ENCODE peak calls at places on chromosomes 11 and 22, in eight cellular contexts. One of them, this sample, is unnamed.

GRCh38 chr11:56509439-56509838 is 18.3 kb upstream of the OR5M8 start:
- DNase-seq in WERI-Rb-1: no peak
- DNase-seq in IMR-90: no peak
- DNase-seq in lower lobe of right lung: no peak
- DNase-seq in GM23248: no peak
- DNase-seq in AG09309: no peak
- DNase-seq in prostate gland: no peak
- DNase-seq in lower leg skin: no peak
- DNase-seq in this sample: no peak

GRCh38 chr11:44889266-44889665 is 61.4 kb downstream of the TP53I11 start:
- DNase-seq in lower leg skin: no peak
- DNase-seq in GM23248: peak; percentile 71
- DNase-seq in prostate gland: no peak
- DNase-seq in AG09309: no peak
- DNase-seq in WERI-Rb-1: no peak
- DNase-seq in IMR-90: peak; percentile 23
- DNase-seq in lower lobe of right lung: no peak
- DNase-seq in this sample: no peak

GRCh38 chr11:134942633-134943032 is 530.6 kb upstream of the B3GAT1 start:
- DNase-seq in IMR-90: no peak
- DNase-seq in GM23248: no peak
- DNase-seq in WERI-Rb-1: no peak
- DNase-seq in lower lobe of right lung: no peak
- DNase-seq in lower leg skin: no peak
- DNase-seq in prostate gland: no peak
- DNase-seq in AG09309: no peak
- DNase-seq in this sample: peak; percentile 62

GRCh38 chr22:43476341-43476740 is 64.5 kb downstream of the MPPED1 start:
- DNase-seq in prostate gland: no peak
- DNase-seq in lower lobe of right lung: no peak
- DNase-seq in WERI-Rb-1: peak; percentile 44
- DNase-seq in AG09309: no peak
- DNase-seq in GM23248: no peak
- DNase-seq in lower leg skin: no peak
- DNase-seq in IMR-90: no peak
- DNase-seq in this sample: no peak

GRCh38 chr22:24994070-24994763 is 41.7 kb downstream of the KIAA1671 start:
- DNase-seq in IMR-90: no peak
- DNase-seq in AG09309: no peak
- DNase-seq in WERI-Rb-1: peak; percentile 75
- DNase-seq in GM23248: peak; percentile 88
- DNase-seq in prostate gland: no peak
- DNase-seq in lower leg skin: no peak
- DNase-seq in lower lobe of right lung: no peak
- DNase-seq in this sample: peak; percentile 68

GRCh38 chr11:69982675-69983570 is 95.2 kb upstream of the ANO1 start:
- DNase-seq in prostate gland: no peak
- DNase-seq in GM23248: no peak
- DNase-seq in IMR-90: no peak
- DNase-seq in lower lobe of right lung: no peak
- DNase-seq in lower leg skin: no peak
- DNase-seq in WERI-Rb-1: no peak
- DNase-seq in AG09309: no peak
- DNase-seq in this sample: no peak

GRCh38 chr11:45661417-45662055 is 3.9 kb downstream of the CHST1 start:
- DNase-seq in GM23248: no peak
- DNase-seq in lower lobe of right lung: no peak
- DNase-seq in WERI-Rb-1: no peak
- DNase-seq in lower leg skin: no peak
- DNase-seq in AG09309: no peak
- DNase-seq in prostate gland: no peak
- DNase-seq in IMR-90: no peak
- DNase-seq in this sample: no peak

GRCh38 chr11:20610825-20611224 is 11.4 kb downstream of the SLC6A5 start:
- DNase-seq in GM23248: no peak
- DNase-seq in prostate gland: no peak
- DNase-seq in AG09309: no peak
- DNase-seq in lower leg skin: no peak
- DNase-seq in lower lobe of right lung: no peak
- DNase-seq in WERI-Rb-1: no peak
- DNase-seq in IMR-90: no peak
- DNase-seq in this sample: no peak

GRCh38 chr11:125483592-125483991 is 12.5 kb downstream of the FEZ1 start:
- DNase-seq in lower lobe of right lung: no peak
- DNase-seq in IMR-90: no peak
- DNase-seq in lower leg skin: no peak
- DNase-seq in GM23248: no peak
- DNase-seq in AG09309: no peak
- DNase-seq in WERI-Rb-1: peak; percentile 40
- DNase-seq in prostate gland: no peak
- DNase-seq in this sample: no peak

GRCh38 chr11:74248469-74248868 is 63.0 kb downstream of the P4HA3 start:
- DNase-seq in AG09309: no peak
- DNase-seq in lower leg skin: no peak
- DNase-seq in IMR-90: no peak
- DNase-seq in GM23248: no peak
- DNase-seq in lower lobe of right lung: no peak
- DNase-seq in prostate gland: no peak
- DNase-seq in WERI-Rb-1: no peak
- DNase-seq in this sample: no peak

GRCh38 chr22:29224121-29224858 is 18.6 kb downstream of the EMID1 start:
- DNase-seq in AG09309: no peak
- DNase-seq in lower lobe of right lung: no peak
- DNase-seq in IMR-90: no peak
- DNase-seq in GM23248: no peak
- DNase-seq in lower leg skin: no peak
- DNase-seq in WERI-Rb-1: no peak
- DNase-seq in prostate gland: no peak
- DNase-seq in this sample: peak; percentile 6

GRCh38 chr11:57217053-57217452 is 20.0 kb downstream of the APLNR start:
- DNase-seq in AG09309: no peak
- DNase-seq in GM23248: no peak
- DNase-seq in lower lobe of right lung: no peak
- DNase-seq in WERI-Rb-1: no peak
- DNase-seq in prostate gland: no peak
- DNase-seq in lower leg skin: no peak
- DNase-seq in IMR-90: no peak
- DNase-seq in this sample: no peak

GRCh38 chr11:79155237-79155636 is 285.6 kb downstream of the TENM4 start:
- DNase-seq in lower lobe of right lung: no peak
- DNase-seq in AG09309: no peak
- DNase-seq in prostate gland: no peak
- DNase-seq in GM23248: no peak
- DNase-seq in IMR-90: no peak
- DNase-seq in lower leg skin: no peak
- DNase-seq in WERI-Rb-1: no peak
- DNase-seq in this sample: no peak

GRCh38 chr11:79157738-79158137 is 283.1 kb downstream of the TENM4 start:
- DNase-seq in lower leg skin: no peak
- DNase-seq in lower lobe of right lung: no peak
- DNase-seq in AG09309: no peak
- DNase-seq in IMR-90: no peak
- DNase-seq in WERI-Rb-1: no peak
- DNase-seq in GM23248: no peak
- DNase-seq in prostate gland: no peak
- DNase-seq in this sample: no peak

GRCh38 chr11:79159657-79160450 is 281.0 kb downstream of the TENM4 start:
- DNase-seq in prostate gland: no peak
- DNase-seq in lower leg skin: no peak
- DNase-seq in lower lobe of right lung: no peak
- DNase-seq in GM23248: no peak
- DNase-seq in WERI-Rb-1: no peak
- DNase-seq in AG09309: no peak
- DNase-seq in IMR-90: no peak
- DNase-seq in this sample: no peak

GRCh38 chr11:79152511-79152910 is 288.3 kb downstream of the TENM4 start:
- DNase-seq in IMR-90: no peak
- DNase-seq in AG09309: no peak
- DNase-seq in lower lobe of right lung: no peak
- DNase-seq in lower leg skin: no peak
- DNase-seq in prostate gland: no peak
- DNase-seq in GM23248: no peak
- DNase-seq in WERI-Rb-1: no peak
- DNase-seq in this sample: peak; percentile 59

DNA sequence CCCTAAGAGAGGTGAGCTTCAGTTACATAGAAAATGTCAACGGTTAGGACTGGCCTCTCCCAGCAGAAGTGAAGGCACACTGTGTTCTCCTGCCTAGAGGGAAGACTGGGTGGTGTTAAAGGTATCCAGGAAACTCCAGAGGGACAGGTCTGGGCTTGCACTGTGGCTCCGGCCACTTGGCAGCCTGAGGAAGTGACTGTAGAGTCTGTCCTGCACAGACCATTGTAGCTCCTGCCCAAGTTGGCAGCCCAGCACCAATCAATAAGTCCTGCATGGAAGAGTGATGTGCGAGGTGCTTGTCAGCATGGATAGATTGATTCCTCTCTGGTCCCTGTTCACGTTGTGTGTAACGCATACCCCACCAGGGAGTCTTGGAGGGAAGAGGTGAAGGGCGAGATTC is 284.8 kb downstream of the TENM4 start:
- DNase-seq in IMR-90: no peak
- DNase-seq in WERI-Rb-1: no peak
- DNase-seq in lower leg skin: no peak
- DNase-seq in AG09309: no peak
- DNase-seq in GM23248: no peak
- DNase-seq in lower lobe of right lung: no peak
- DNase-seq in prostate gland: no peak
- DNase-seq in this sample: no peak
- H3K4me3 ChIP-seq in IMR-90: no peak overlapping the region
- H3K4me3 ChIP-seq in WERI-Rb-1: no peak overlapping the region
- H3K4me3 ChIP-seq in lower leg skin: no peak overlapping the region
- H3K4me3 ChIP-seq in AG09309: no peak overlapping the region
- H3K4me3 ChIP-seq in GM23248: no peak overlapping the region
- H3K4me3 ChIP-seq in lower lobe of right lung: no peak overlapping the region
- H3K4me3 ChIP-seq in prostate gland: no peak overlapping the region
- H3K4me3 ChIP-seq in this sample: no peak overlapping the region

GRCh38 chr11:106553304-106553703 is 465.0 kb downstream of the GUCY1A2 start:
- DNase-seq in GM23248: no peak
- DNase-seq in lower leg skin: no peak
- DNase-seq in prostate gland: no peak
- DNase-seq in IMR-90: no peak
- DNase-seq in AG09309: no peak
- DNase-seq in lower lobe of right lung: no peak
- DNase-seq in WERI-Rb-1: no peak
- DNase-seq in this sample: no peak

GRCh38 chr11:106551744-106552671 is 466.3 kb downstream of the GUCY1A2 start:
- DNase-seq in AG09309: no peak
- DNase-seq in GM23248: no peak
- DNase-seq in IMR-90: no peak
- DNase-seq in prostate gland: no peak
- DNase-seq in lower lobe of right lung: no peak
- DNase-seq in lower leg skin: no peak
- DNase-seq in WERI-Rb-1: no peak
- DNase-seq in this sample: no peak

GRCh38 chr11:106552694-106553203 is 465.5 kb downstream of the GUCY1A2 start:
- DNase-seq in lower leg skin: no peak
- DNase-seq in lower lobe of right lung: no peak
- DNase-seq in IMR-90: no peak
- DNase-seq in prostate gland: no peak
- DNase-seq in GM23248: no peak
- DNase-seq in AG09309: no peak
- DNase-seq in WERI-Rb-1: no peak
- DNase-seq in this sample: no peak
- H3K4me3 ChIP-seq in lower leg skin: no peak overlapping the region
- H3K4me3 ChIP-seq in lower lobe of right lung: no peak overlapping the region
- H3K4me3 ChIP-seq in IMR-90: no peak overlapping the region
- H3K4me3 ChIP-seq in prostate gland: no peak overlapping the region
- H3K4me3 ChIP-seq in GM23248: no peak overlapping the region
- H3K4me3 ChIP-seq in AG09309: no peak overlapping the region
- H3K4me3 ChIP-seq in WERI-Rb-1: no peak overlapping the region
- H3K4me3 ChIP-seq in this sample: no peak overlapping the region

DNA sequence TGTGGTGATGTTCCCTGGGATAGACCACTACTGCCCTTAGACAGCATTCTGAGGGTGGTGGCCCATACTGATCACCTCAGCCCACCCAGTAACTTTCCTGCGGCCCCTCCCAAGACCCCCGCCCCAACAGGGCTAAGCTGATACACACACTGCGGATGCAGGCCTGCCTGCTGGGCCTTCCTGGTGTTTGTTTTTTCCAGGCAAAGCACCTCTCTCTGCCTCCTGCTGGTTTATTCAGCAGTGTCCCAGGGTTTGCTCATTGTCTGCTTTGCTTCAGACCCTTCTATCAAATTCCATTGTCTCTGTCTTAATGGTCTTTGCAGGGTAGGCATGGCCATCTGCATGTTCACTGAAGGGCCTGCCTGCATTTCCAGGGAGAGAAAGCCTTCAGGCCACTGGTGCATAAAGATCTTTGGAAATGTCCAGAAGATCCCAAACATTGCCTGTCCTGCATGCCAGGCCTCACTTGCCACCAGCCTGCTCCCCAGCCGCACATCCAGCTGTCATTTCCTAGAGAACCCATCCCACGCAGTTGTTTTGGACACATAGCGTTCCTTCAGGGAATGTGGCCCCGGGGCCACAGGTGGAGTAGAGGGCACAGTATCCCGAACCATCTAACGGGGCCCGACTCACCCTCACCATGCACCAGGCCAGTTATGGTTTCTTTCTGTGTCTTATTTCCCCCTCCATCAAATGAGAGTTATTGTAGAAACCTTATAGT is 50.2 kb downstream of the BCR start:
- DNase-seq in GM23248: no peak
- DNase-seq in IMR-90: no peak
- DNase-seq in prostate gland: no peak
- DNase-seq in lower lobe of right lung: peak; percentile 16
- DNase-seq in AG09309: no peak
- DNase-seq in WERI-Rb-1: no peak
- DNase-seq in lower leg skin: no peak
- DNase-seq in this sample: no peak
- H3K4me3 ChIP-seq in GM23248: no peak overlapping the region
- H3K4me3 ChIP-seq in IMR-90: no peak overlapping the region
- H3K4me3 ChIP-seq in prostate gland: no peak overlapping the region
- H3K4me3 ChIP-seq in lower lobe of right lung: no peak overlapping the region
- H3K4me3 ChIP-seq in AG09309: no peak overlapping the region
- H3K4me3 ChIP-seq in WERI-Rb-1: no peak overlapping the region
- H3K4me3 ChIP-seq in lower leg skin: no peak overlapping the region
- H3K4me3 ChIP-seq in this sample: no peak overlapping the region

GRCh38 chr22:45349916-45350315 is 40.2 kb downstream of the FAM118A start:
- DNase-seq in lower lobe of right lung: no peak
- DNase-seq in AG09309: no peak
- DNase-seq in prostate gland: no peak
- DNase-seq in IMR-90: no peak
- DNase-seq in WERI-Rb-1: no peak
- DNase-seq in GM23248: no peak
- DNase-seq in lower leg skin: no peak
- DNase-seq in this sample: no peak
- H3K4me3 ChIP-seq in lower lobe of right lung: no peak overlapping the region
- H3K4me3 ChIP-seq in AG09309: no peak overlapping the region
- H3K4me3 ChIP-seq in prostate gland: no peak overlapping the region
- H3K4me3 ChIP-seq in IMR-90: no peak overlapping the region
- H3K4me3 ChIP-seq in WERI-Rb-1: no peak overlapping the region
- H3K4me3 ChIP-seq in GM23248: no peak overlapping the region
- H3K4me3 ChIP-seq in lower leg skin: no peak overlapping the region
- H3K4me3 ChIP-seq in this sample: no peak overlapping the region

DNA sequence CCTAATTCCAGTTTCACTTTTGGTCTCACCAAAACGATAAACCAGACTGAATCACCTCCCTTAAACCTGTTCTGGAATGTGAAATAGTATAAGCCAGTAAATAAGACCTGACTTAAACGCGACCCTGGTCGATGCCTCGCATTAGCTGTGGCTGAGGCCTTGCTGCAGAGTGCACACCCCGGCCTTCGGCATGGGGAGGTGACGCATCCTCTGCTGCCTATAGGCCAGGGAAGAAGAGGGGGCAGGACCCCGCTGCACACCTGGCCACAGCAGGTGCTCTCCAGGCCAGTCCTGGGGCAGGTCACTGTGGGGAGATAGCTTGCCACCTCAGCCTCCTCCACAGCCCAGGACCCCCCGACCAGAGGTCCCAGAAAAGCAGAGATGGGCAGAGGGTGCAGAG is 12.6 kb downstream of the LRFN4 start:
- DNase-seq in lower lobe of right lung: no peak
- DNase-seq in AG09309: no peak
- DNase-seq in GM23248: no peak
- DNase-seq in prostate gland: no peak
- DNase-seq in WERI-Rb-1: no peak
- DNase-seq in IMR-90: no peak
- DNase-seq in lower leg skin: no peak
- DNase-seq in this sample: no peak
- H3K4me3 ChIP-seq in lower lobe of right lung: no peak overlapping the region
- H3K4me3 ChIP-seq in AG09309: no peak overlapping the region
- H3K4me3 ChIP-seq in GM23248: no peak overlapping the region
- H3K4me3 ChIP-seq in prostate gland: no peak overlapping the region
- H3K4me3 ChIP-seq in WERI-Rb-1: no peak overlapping the region
- H3K4me3 ChIP-seq in IMR-90: no peak overlapping the region
- H3K4me3 ChIP-seq in lower leg skin: no peak overlapping the region
- H3K4me3 ChIP-seq in this sample: no peak overlapping the region